ENCODE peak calls at places on chromosomes 2 and 18, in nine cellular contexts. T is T1000; S is activated CD4-positive, alpha-beta T cell treated with anti-CD3 and anti-CD28 coated beads for 48 hours; P is ureter; I is adipocyte; R is thyroid gland; V is amniotic stem cell; C is naive B cell; L is KG1. M is an unnamed sample.

GRCh38 chr2:39584283-39584972 is 81.3 kb upstream of the TMEM178A start:
- DNase-seq in T (no peak), S (no peak), P (no peak), I (peak; percentile 79), R (no peak), V (peak; percentile 10), C (no peak), L (no peak), M (no peak)

GRCh38 chr2:236239276-236240065 is 24.7 kb downstream of the ASB18 start:
- DNase-seq in T (no peak), S (no peak), P (peak; percentile 37), I (no peak), R (no peak), V (no peak), C (no peak), L (no peak), M (no peak)

GRCh38 chr2:215811409-215812355 is 201.7 kb downstream of the MREG start:
- DNase-seq in T (no peak), S (no peak), P (no peak), I (no peak), R (no peak), V (no peak), C (peak; percentile 63), L (peak; percentile 62), M (no peak)

GRCh38 chr2:216774620-216775019 is 79.3 kb upstream of the IGFBP5 start:
- DNase-seq in T (no peak), S (no peak), P (no peak), I (peak; percentile 33), R (no peak), V (no peak), C (no peak), L (no peak), M (no peak)

GRCh38 chr2:39215545-39215944 is 28.2 kb downstream of the CDKL4 start:
- DNase-seq in T (no peak), S (no peak), P (no peak), I (no peak), R (no peak), V (no peak), C (no peak), L (no peak), M (no peak)

GRCh38 chr2:182761903-182762302 is 45.8 kb downstream of the DNAJC10 start:
- DNase-seq in T (no peak), S (no peak), P (no peak), I (peak; percentile 60), R (no peak), V (no peak), C (no peak), L (no peak), M (no peak)

GRCh38 chr2:235573331-235574221 is 79.7 kb downstream of the AGAP1 start:
- DNase-seq in T (no peak), S (no peak), P (no peak), I (no peak), R (peak; percentile 89), V (no peak), C (no peak), L (no peak), M (no peak)

GRCh38 chr18:9808530-9809241 is 77.1 kb upstream of the TXNDC2 start:
- DNase-seq in T (no peak), S (no peak), P (no peak), I (peak; percentile 57), R (peak; percentile 45), V (no peak), C (no peak), L (no peak), M (peak; percentile 89)

GRCh38 chr2:47339745-47340541 is 63.0 kb upstream of the MSH2 start:
- DNase-seq in T (peak; percentile 24), S (peak; percentile 42), P (peak; percentile 58), I (peak; percentile 24), R (peak; percentile 73), V (no peak), C (no peak), L (no peak), M (peak; percentile 58)

GRCh38 chr2:110211938-110212858 is at the start of gene MTLN:
- DNase-seq in T (peak; percentile 48), S (peak; percentile 68), P (peak; percentile 75), I (peak; percentile 84), R (peak; percentile 72), V (peak; percentile 20), C (peak; percentile 75), L (peak; percentile 57), M (peak; percentile 37)

GRCh38 chr2:101803128-101803527 is 105.6 kb downstream of the MAP4K4 start:
- DNase-seq in T (no peak), S (no peak), P (no peak), I (no peak), R (no peak), V (no peak), C (no peak), L (no peak), M (peak; percentile 79)

GRCh38 chr2:177422271-177422670 is 29.7 kb downstream of the AGPS start:
- DNase-seq in T (no peak), S (no peak), P (no peak), I (no peak), R (no peak), V (no peak), C (no peak), L (no peak), M (peak; percentile 53)

GRCh38 chr2:37560863-37561614 is 110.4 kb downstream of the CDC42EP3 start:
- DNase-seq in T (no peak), S (no peak), P (no peak), I (no peak), R (no peak), V (no peak), C (no peak), L (no peak), M (no peak)

GRCh38 chr2:51013060-51013746 is 18.7 kb downstream of the NRXN1 start:
- DNase-seq in T (no peak), S (no peak), P (peak; percentile 53), I (peak; percentile 59), R (peak; percentile 23), V (no peak), C (no peak), L (no peak), M (peak; percentile 28)

GRCh38 chr2:75640621-75641121 is 5.9 kb upstream of the MRPL19 start:
- DNase-seq in T (peak; percentile 45), S (peak; percentile 71), P (peak; percentile 57), I (peak; percentile 92), R (peak; percentile 73), V (peak; percentile 55), C (peak; percentile 26), L (peak; percentile 25), M (peak; percentile 56)

GRCh38 chr2:9481257-9481922 is 7.0 kb downstream of the IAH1 start:
- DNase-seq in T (no peak), S (no peak), P (no peak), I (peak; percentile 42), R (no peak), V (no peak), C (no peak), L (no peak), M (peak; percentile 60)

GRCh38 chr18:37322497-37323035 is 243.0 kb downstream of the CELF4 start:
- DNase-seq in T (no peak), S (peak; percentile 29), P (no peak), I (peak; percentile 80), R (peak; percentile 34), V (no peak), C (no peak), L (no peak), M (peak; percentile 31)

GRCh38 chr2:125679903-125680302 is 976.1 kb upstream of the GYPC start:
- DNase-seq in T (no peak), S (no peak), P (no peak), I (no peak), R (no peak), V (no peak), C (no peak), L (no peak), M (no peak)

GRCh38 chr2:127400533-127400896 is 12.7 kb upstream of the MAP3K2 start:
- DNase-seq in T (no peak), S (no peak), P (no peak), I (no peak), R (no peak), V (no peak), C (no peak), L (no peak), M (no peak)

GRCh38 chr2:150403457-150403856 is 84.0 kb downstream of the RND3 start:
- DNase-seq in T (no peak), S (no peak), P (no peak), I (no peak), R (no peak), V (no peak), C (no peak), L (no peak), M (no peak)

GRCh38 chr2:165773684-165774083 is 20.4 kb downstream of the GALNT3 start:
- DNase-seq in T (no peak), S (no peak), P (no peak), I (no peak), R (no peak), V (no peak), C (no peak), L (no peak), M (no peak)

GRCh38 chr2:15737314-15738224 is 145.9 kb downstream of the DDX1 start:
- DNase-seq in T (no peak), S (no peak), P (no peak), I (no peak), R (no peak), V (no peak), C (no peak), L (no peak), M (no peak)

GRCh38 chr2:1538663-1539062 is 125.4 kb downstream of the TPO start:
- DNase-seq in T (no peak), S (peak; percentile 57), P (no peak), I (no peak), R (peak; percentile 1), V (no peak), C (no peak), L (no peak), M (peak; percentile 25)

GRCh38 chr18:60809937-60810336 is 437.4 kb upstream of the MC4R start:
- DNase-seq in T (no peak), S (no peak), P (no peak), I (no peak), R (no peak), V (no peak), C (no peak), L (no peak), M (no peak)

GRCh38 chr18:36075862-36076587 is 8.7 kb upstream of the RPRD1A start:
- DNase-seq in T (no peak), S (no peak), P (no peak), I (peak; percentile 87), R (peak; percentile 75), V (peak; percentile 31), C (no peak), L (no peak), M (peak; percentile 58)

GRCh38 chr2:241131531-241131930 is 17.7 kb downstream of the PASK start:
- DNase-seq in T (no peak), S (no peak), P (no peak), I (no peak), R (no peak), V (no peak), C (no peak), L (no peak), M (no peak)

GRCh38 chr2:197779261-197779660 is 5.9 kb downstream of the BOLL start:
- DNase-seq in T (no peak), S (no peak), P (no peak), I (no peak), R (no peak), V (no peak), C (no peak), L (no peak), M (no peak)

GRCh38 chr2:45315881-45316280 is 295.2 kb downstream of the SRBD1 start:
- DNase-seq in T (peak; percentile 9), S (no peak), P (no peak), I (peak; percentile 73), R (no peak), V (peak; percentile 73), C (no peak), L (no peak), M (no peak)